ENCODE peak calls at places on chromosomes 2 and 18, in four cellular contexts. T is HTR-8/SVneo, W is neuronal stem cell, P is Kasumi-1. H is an unnamed sample.
A peak's percentile ranks its signal among the peaks of the same experiment; 100 is the strongest.

GRCh38 chr18:75063615-75064512 is 145.1 kb downstream of the PTGR3 start:
- DNase-seq in T (no peak), W (no peak), P (no peak), H (no peak)

GRCh38 chr2:191530618-191531017 is 147.3 kb upstream of the NABP1 start:
- DNase-seq in T (no peak), W (no peak), P (no peak), H (no peak)

GRCh38 chr2:3490191-3491158 is 28.9 kb downstream of the ADI1 start:
- DNase-seq in T (no peak), W (no peak), P (peak; percentile 19), H (no peak)

GRCh38 chr2:202019689-202020450 is 13.8 kb upstream of the FZD7 start:
- DNase-seq in T (no peak), W (no peak), P (no peak), H (no peak)

GRCh38 chr2:149885468-149885867 is 297.9 kb upstream of the MMADHC start:
- DNase-seq in T (no peak), W (no peak), P (no peak), H (no peak)

GRCh38 chr2:113128386-113128664 is 927 bp downstream of the IL1RN start:
- DNase-seq in T (no peak), W (no peak), P (no peak), H (no peak)

GRCh38 chr2:105675841-105676240 is 68.9 kb upstream of the NCK2 start:
- DNase-seq in T (no peak), W (no peak), P (no peak), H (no peak)

GRCh38 chr2:62672601-62673000 is 32.9 kb upstream of the EHBP1 start:
- DNase-seq in T (peak; percentile 79), W (peak; percentile 66), P (no peak), H (peak; percentile 9)

GRCh38 chr2:237223208-237223861 is 137.6 kb downstream of the COPS8 start:
- DNase-seq in T (peak; percentile 58), W (no peak), P (no peak), H (no peak)

GRCh38 chr2:176285321-176285720 is 16.1 kb downstream of the MTX2 start:
- DNase-seq in T (no peak), W (no peak), P (no peak), H (no peak)

GRCh38 chr2:43068730-43069517 is 157.5 kb downstream of the ZFP36L2 start:
- DNase-seq in T (no peak), W (no peak), P (no peak), H (no peak)

GRCh38 chr2:179809606-179810005 is 51.8 kb downstream of the ZNF385B start:
- DNase-seq in T (no peak), W (no peak), P (no peak), H (no peak)

GRCh38 chr2:197008229-197008628 is 81.7 kb upstream of the PGAP1 start:
- DNase-seq in T (peak; percentile 11), W (no peak), P (no peak), H (no peak)

GRCh38 chr2:74009577-74009976 is 24.9 kb downstream of the TET3 start:
- DNase-seq in T (no peak), W (no peak), P (no peak), H (no peak)

GRCh38 chr2:54657664-54658083 is 65.8 kb upstream of the EML6 start:
- DNase-seq in T (peak; percentile 43), W (peak; percentile 18), P (peak; percentile 21), H (peak; percentile 61)

GRCh38 chr2:168801961-168802824 is at the start of gene NOSTRIN:
- DNase-seq in T (no peak), W (no peak), P (no peak), H (no peak)

GRCh38 chr18:24791736-24792135 is 331.3 kb downstream of the HRH4 start:
- DNase-seq in T (no peak), W (no peak), P (no peak), H (no peak)

GRCh38 chr2:121285077-121285449 is at the start of gene TFCP2L1:
- DNase-seq in T (peak; percentile 41), W (no peak), P (no peak), H (peak; percentile 30)

GRCh38 chr2:101790856-101791255 is 93.3 kb downstream of the MAP4K4 start:
- DNase-seq in T (no peak), W (no peak), P (no peak), H (no peak)

GRCh38 chr2:86039963-86040655 is 65.6 kb downstream of the POLR1A start:
- DNase-seq in T (no peak), W (no peak), P (no peak), H (no peak)

GRCh38 chr2:30936924-30937323 is 129.7 kb upstream of the CAPN13 start:
- DNase-seq in T (no peak), W (no peak), P (no peak), H (no peak)

GRCh38 chr2:56008661-56009411 is 85.3 kb upstream of the EFEMP1 start:
- DNase-seq in T (peak; percentile 57), W (peak; percentile 86), P (no peak), H (peak; percentile 74)

GRCh38 chr2:74991977-74992376 is 33.5 kb downstream of the POLE4 start:
- DNase-seq in T (no peak), W (no peak), P (no peak), H (no peak)

GRCh38 chr2:102703305-102703704 is 58.5 kb upstream of the TMEM182 start:
- DNase-seq in T (no peak), W (no peak), P (no peak), H (no peak)

GRCh38 chr2:27781496-27781895 is 10.0 kb downstream of the MRPL33 start:
- DNase-seq in T (no peak), W (no peak), P (no peak), H (no peak)

GRCh38 chr2:236568068-236568921 is 1.3 kb upstream of the ACKR3 start:
- DNase-seq in T (no peak), W (no peak), P (no peak), H (peak; percentile 44)

GRCh38 chr2:211564441-211564840 is 974.2 kb downstream of the ERBB4 start:
- DNase-seq in T (no peak), W (no peak), P (no peak), H (no peak)

GRCh38 chr2:20536619-20537422 is 89.9 kb downstream of the RHOB start:
- DNase-seq in T (no peak), W (no peak), P (no peak), H (no peak)

GRCh38 chr2:14633031-14633430 is 514 bp downstream of the LRATD1 start:
- DNase-seq in T (no peak), W (no peak), P (no peak), H (peak; percentile 11)

GRCh38 chr18:51666717-51667320 is 469.3 kb upstream of the MEX3C start:
- DNase-seq in T (no peak), W (no peak), P (no peak), H (no peak)

GRCh38 chr2:194985258-194985657 is 671.8 kb upstream of the SLC39A10 start:
- DNase-seq in T (no peak), W (no peak), P (no peak), H (no peak)

GRCh38 chr2:14634885-14635871 is 2.7 kb downstream of the LRATD1 start:
- DNase-seq in T (no peak), W (peak; percentile 46), P (no peak), H (peak; percentile 76)

GRCh38 chr2:27285481-27285880 is 3.3 kb downstream of the TRIM54 start:
- DNase-seq in T (no peak), W (no peak), P (no peak), H (no peak)

GRCh38 chr2:26168785-26169184 is 4.1 kb upstream of the GAREM2 start:
- DNase-seq in T (no peak), W (no peak), P (no peak), H (no peak)

H was measured in endothelial cell.